ENCODE peak calls at places on chromosomes 3 and 15, in five cellular contexts. One of them, this sample, is unnamed. For H3K9me3 and H3K4me1, the result is how much of the 10 kb centered on the place peaks cover.

GRCh38 chr15:67188551-67189218 is 65.8 kb downstream of the AAGAB start:
- DNase-seq in neural progenitor cell: no peak
- DNase-seq in tibial artery: no peak
- DNase-seq in effector memory CD4-positive, alpha-beta T cell: no peak
- DNase-seq in A549: peak
- DNase-seq in this sample: no peak

GRCh38 chr3:73786346-73786807 is 161.6 kb upstream of the PDZRN3 start:
- DNase-seq in neural progenitor cell: no peak
- DNase-seq in tibial artery: peak
- DNase-seq in effector memory CD4-positive, alpha-beta T cell: no peak
- DNase-seq in A549: no peak
- DNase-seq in this sample: no peak

GRCh38 chr3:126081618-126082333 is 2.1 kb downstream of the SLC41A3 start:
- DNase-seq in neural progenitor cell: no peak
- DNase-seq in tibial artery: no peak
- DNase-seq in effector memory CD4-positive, alpha-beta T cell: no peak
- DNase-seq in A549: peak
- DNase-seq in this sample: no peak

GRCh38 chr15:100733786-100734185 is 131.4 kb downstream of the ASB7 start:
- DNase-seq in neural progenitor cell: no peak
- DNase-seq in tibial artery: no peak
- DNase-seq in effector memory CD4-positive, alpha-beta T cell: no peak
- DNase-seq in A549: no peak
- DNase-seq in this sample: no peak

GRCh38 chr15:59062985-59063384 is 42.0 kb upstream of the CCNB2 start:
- DNase-seq in neural progenitor cell: no peak
- DNase-seq in tibial artery: no peak
- DNase-seq in effector memory CD4-positive, alpha-beta T cell: no peak
- DNase-seq in A549: no peak
- DNase-seq in this sample: peak

GRCh38 chr3:101284757-101285156 is 35.6 kb downstream of the IMPG2 start:
- DNase-seq in neural progenitor cell: no peak
- DNase-seq in tibial artery: no peak
- DNase-seq in effector memory CD4-positive, alpha-beta T cell: no peak
- DNase-seq in A549: no peak
- DNase-seq in this sample: no peak

GRCh38 chr3:112117826-112118571 is 15.0 kb downstream of the GCSAM start:
- DNase-seq in neural progenitor cell: peak
- DNase-seq in tibial artery: peak
- DNase-seq in effector memory CD4-positive, alpha-beta T cell: no peak
- DNase-seq in A549: no peak
- DNase-seq in this sample: no peak

GRCh38 chr3:12399226-12399625 is 85.1 kb upstream of the TSEN2 start:
- DNase-seq in neural progenitor cell: no peak
- DNase-seq in tibial artery: no peak
- DNase-seq in effector memory CD4-positive, alpha-beta T cell: no peak
- DNase-seq in A549: no peak
- DNase-seq in this sample: no peak

GRCh38 chr15:63188247-63188936 is 1.0 kb upstream of the RAB8B start:
- DNase-seq in neural progenitor cell: peak
- DNase-seq in tibial artery: no peak
- DNase-seq in effector memory CD4-positive, alpha-beta T cell: no peak
- DNase-seq in A549: no peak
- DNase-seq in this sample: no peak

GRCh38 chr3:5136619-5137429 is 14.7 kb downstream of the ARL8B start:
- DNase-seq in neural progenitor cell: peak
- DNase-seq in tibial artery: no peak
- DNase-seq in effector memory CD4-positive, alpha-beta T cell: peak
- DNase-seq in A549: peak
- DNase-seq in this sample: peak

GRCh38 chr3:139638518-139638917 is 39.3 kb downstream of the NMNAT3 start:
- DNase-seq in neural progenitor cell: no peak
- DNase-seq in tibial artery: no peak
- DNase-seq in effector memory CD4-positive, alpha-beta T cell: no peak
- DNase-seq in A549: no peak
- DNase-seq in this sample: no peak

GRCh38 chr3:140242818-140243276 is 307.9 kb downstream of the CLSTN2 start:
- DNase-seq in neural progenitor cell: no peak
- DNase-seq in tibial artery: no peak
- DNase-seq in effector memory CD4-positive, alpha-beta T cell: no peak
- DNase-seq in A549: no peak
- DNase-seq in this sample: no peak

GRCh38 chr15:98446093-98446492 is 202.2 kb upstream of the IGF1R start:
- DNase-seq in neural progenitor cell: no peak
- DNase-seq in tibial artery: no peak
- DNase-seq in effector memory CD4-positive, alpha-beta T cell: no peak
- DNase-seq in A549: no peak
- DNase-seq in this sample: no peak

GRCh38 chr3:110758208-110758607 is 313.4 kb upstream of the NECTIN3 start:
- DNase-seq in neural progenitor cell: no peak
- DNase-seq in tibial artery: no peak
- DNase-seq in effector memory CD4-positive, alpha-beta T cell: no peak
- DNase-seq in A549: no peak
- DNase-seq in this sample: no peak

GRCh38 chr15:29815000-29815704 is 7.1 kb downstream of the TJP1 start:
- DNase-seq in neural progenitor cell: no peak
- DNase-seq in tibial artery: no peak
- DNase-seq in effector memory CD4-positive, alpha-beta T cell: no peak
- DNase-seq in A549: peak
- DNase-seq in this sample: no peak

GRCh38 chr3:64684715-64685261 is 3.0 kb downstream of the ADAMTS9 start:
- DNase-seq in neural progenitor cell: peak
- DNase-seq in tibial artery: peak
- DNase-seq in effector memory CD4-positive, alpha-beta T cell: no peak
- DNase-seq in A549: no peak
- DNase-seq in this sample: no peak

GRCh38 chr3:158768881-158769518 is 32.9 kb upstream of the MFSD1 start:
- DNase-seq in neural progenitor cell: peak
- DNase-seq in tibial artery: peak
- DNase-seq in effector memory CD4-positive, alpha-beta T cell: no peak
- DNase-seq in A549: peak
- DNase-seq in this sample: no peak

GRCh38 chr15:71093089-71094024 is 21.9 kb upstream of the THSD4 start:
- DNase-seq in neural progenitor cell: no peak
- DNase-seq in tibial artery: no peak
- DNase-seq in effector memory CD4-positive, alpha-beta T cell: no peak
- DNase-seq in A549: peak
- DNase-seq in this sample: no peak

GRCh38 chr3:149657796-149658443 is at the start of gene WWTR1:
- DNase-seq in neural progenitor cell: peak
- DNase-seq in tibial artery: peak
- DNase-seq in effector memory CD4-positive, alpha-beta T cell: no peak
- DNase-seq in A549: peak
- DNase-seq in this sample: peak

GRCh38 chr3:60636846-60637245 is 614.4 kb downstream of the FHIT start:
- DNase-seq in neural progenitor cell: peak
- DNase-seq in tibial artery: no peak
- DNase-seq in effector memory CD4-positive, alpha-beta T cell: no peak
- DNase-seq in A549: no peak
- DNase-seq in this sample: no peak

GRCh38 chr3:71355862-71356261 is 227.7 kb downstream of the FOXP1 start:
- DNase-seq in neural progenitor cell: no peak
- DNase-seq in tibial artery: no peak
- DNase-seq in effector memory CD4-positive, alpha-beta T cell: no peak
- DNase-seq in A549: no peak
- DNase-seq in this sample: no peak

GRCh38 chr3:46098319-46098761 is 71.1 kb upstream of the XCR1 start:
- DNase-seq in neural progenitor cell: no peak
- DNase-seq in tibial artery: peak
- DNase-seq in effector memory CD4-positive, alpha-beta T cell: no peak
- DNase-seq in A549: no peak
- DNase-seq in this sample: peak

GRCh38 chr3:156795890-156796451 is 30.2 kb upstream of the LEKR1 start:
- DNase-seq in neural progenitor cell: no peak
- DNase-seq in tibial artery: no peak
- DNase-seq in effector memory CD4-positive, alpha-beta T cell: no peak
- DNase-seq in A549: peak
- DNase-seq in this sample: no peak

GRCh38 chr3:14324224-14324944 is 78.0 kb upstream of the SLC6A6 start:
- DNase-seq in neural progenitor cell: peak
- DNase-seq in tibial artery: no peak
- DNase-seq in effector memory CD4-positive, alpha-beta T cell: no peak
- DNase-seq in A549: no peak
- DNase-seq in this sample: no peak

GRCh38 chr15:65083262-65083701 is 6.7 kb downstream of the KBTBD13 start:
- DNase-seq in neural progenitor cell: peak
- DNase-seq in tibial artery: no peak
- DNase-seq in effector memory CD4-positive, alpha-beta T cell: no peak
- DNase-seq in A549: no peak
- DNase-seq in this sample: no peak

GRCh38 chr3:33218446-33219174 is at the start of gene SUSD5:
- DNase-seq in neural progenitor cell: peak
- DNase-seq in tibial artery: no peak
- DNase-seq in effector memory CD4-positive, alpha-beta T cell: no peak
- DNase-seq in A549: peak
- DNase-seq in this sample: no peak

GRCh38 chr3:33218072-33218445 is 551 bp downstream of the SUSD5 start:
- DNase-seq in neural progenitor cell: peak
- DNase-seq in tibial artery: no peak
- DNase-seq in effector memory CD4-positive, alpha-beta T cell: no peak
- DNase-seq in A549: no peak
- DNase-seq in this sample: no peak

GRCh38 chr3:33219175-33219487 is 521 bp upstream of the SUSD5 start:
- DNase-seq in neural progenitor cell: no peak
- DNase-seq in tibial artery: no peak
- DNase-seq in effector memory CD4-positive, alpha-beta T cell: no peak
- DNase-seq in A549: no peak
- DNase-seq in this sample: no peak

GRCh38 chr3:33212406-33212805 is 6.2 kb downstream of the SUSD5 start:
- DNase-seq in neural progenitor cell: no peak
- DNase-seq in tibial artery: no peak
- DNase-seq in effector memory CD4-positive, alpha-beta T cell: no peak
- DNase-seq in A549: no peak
- DNase-seq in this sample: no peak

GRCh38 chr3:33215739-33216138 is 2.9 kb downstream of the SUSD5 start:
- DNase-seq in neural progenitor cell: no peak
- DNase-seq in tibial artery: no peak
- DNase-seq in effector memory CD4-positive, alpha-beta T cell: no peak
- DNase-seq in A549: no peak
- DNase-seq in this sample: no peak
- H3K4me3 ChIP-seq in neural progenitor cell: no peak
- H3K4me3 ChIP-seq in tibial artery: peak
- H3K4me3 ChIP-seq in effector memory CD4-positive, alpha-beta T cell: no peak
- H3K4me3 ChIP-seq in A549: no peak
- H3K4me3 ChIP-seq in this sample: no peak

DNA sequence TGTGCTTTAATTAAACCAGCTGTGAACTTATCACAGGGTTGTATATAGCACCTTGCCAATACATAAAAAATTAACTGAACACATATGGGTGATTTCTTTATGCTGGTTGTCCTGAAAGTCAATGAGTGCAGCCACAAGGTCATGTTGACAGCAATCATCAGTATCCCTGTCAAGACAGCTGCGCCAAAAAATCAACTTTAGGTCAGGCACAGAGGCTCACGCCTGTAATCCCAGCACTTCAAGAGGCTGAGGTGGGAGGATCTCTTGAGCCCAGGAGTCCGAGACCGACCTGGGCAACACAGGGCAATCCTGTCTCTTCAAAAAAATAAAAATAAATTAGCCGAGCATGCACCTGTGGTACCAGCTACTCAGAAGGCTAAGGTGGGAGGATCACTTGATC is 707.3 kb downstream of the SI start:
- DNase-seq in neural progenitor cell: no peak
- DNase-seq in tibial artery: no peak
- DNase-seq in effector memory CD4-positive, alpha-beta T cell: no peak
- DNase-seq in A549: no peak
- DNase-seq in this sample: no peak
- H3K9me3 ChIP-seq in neural progenitor cell: under half
- H3K9me3 ChIP-seq in tibial artery: under half
- H3K9me3 ChIP-seq in effector memory CD4-positive, alpha-beta T cell: under half
- H3K9me3 ChIP-seq in A549: under half
- H3K9me3 ChIP-seq in this sample: under half

DNA sequence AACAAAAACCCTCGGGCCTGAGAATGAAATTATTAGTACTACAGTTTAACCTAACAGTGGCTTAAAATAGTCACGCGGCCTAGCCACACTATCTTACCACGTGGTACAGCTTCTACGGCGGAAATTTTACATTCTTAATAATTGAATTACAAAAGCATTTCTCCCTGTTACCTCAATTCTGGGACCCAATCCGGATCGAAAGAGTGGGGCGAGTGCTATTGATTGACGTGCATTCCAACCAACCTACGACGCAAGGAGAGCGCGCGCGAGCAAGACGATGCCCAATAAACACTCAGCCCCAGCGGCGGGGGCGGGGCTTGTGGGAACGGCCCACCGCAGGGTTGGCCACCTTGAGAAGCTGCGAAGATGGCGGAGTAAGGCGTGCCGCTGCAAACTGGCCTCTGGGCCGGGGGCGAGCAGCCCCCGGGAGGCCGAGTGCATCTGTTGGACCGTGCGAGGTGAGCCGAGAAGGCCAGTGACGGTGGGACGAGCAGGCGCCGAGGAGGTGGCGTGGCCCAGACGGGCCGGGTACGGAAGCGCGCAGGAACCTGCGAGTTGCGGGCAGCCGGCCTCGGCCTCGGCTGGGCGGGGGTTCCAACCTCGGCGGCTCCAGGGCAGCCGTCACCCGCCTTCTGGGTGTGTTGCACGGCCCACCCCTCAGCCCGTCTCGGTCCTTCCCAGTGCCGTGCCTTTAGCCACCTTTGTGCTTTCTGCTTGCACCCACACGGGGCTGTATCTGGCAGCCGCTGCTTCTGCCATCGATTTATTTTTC is 48.6 kb downstream of the OIP5 start:
- DNase-seq in neural progenitor cell: peak
- DNase-seq in tibial artery: peak
- DNase-seq in effector memory CD4-positive, alpha-beta T cell: peak
- DNase-seq in A549: peak
- DNase-seq in this sample: peak
- H3K4me1 ChIP-seq in neural progenitor cell: under half
- H3K4me1 ChIP-seq in tibial artery: under half
- H3K4me1 ChIP-seq in effector memory CD4-positive, alpha-beta T cell: under half
- H3K4me1 ChIP-seq in A549: under half
- H3K4me1 ChIP-seq in this sample: half or more

DNA sequence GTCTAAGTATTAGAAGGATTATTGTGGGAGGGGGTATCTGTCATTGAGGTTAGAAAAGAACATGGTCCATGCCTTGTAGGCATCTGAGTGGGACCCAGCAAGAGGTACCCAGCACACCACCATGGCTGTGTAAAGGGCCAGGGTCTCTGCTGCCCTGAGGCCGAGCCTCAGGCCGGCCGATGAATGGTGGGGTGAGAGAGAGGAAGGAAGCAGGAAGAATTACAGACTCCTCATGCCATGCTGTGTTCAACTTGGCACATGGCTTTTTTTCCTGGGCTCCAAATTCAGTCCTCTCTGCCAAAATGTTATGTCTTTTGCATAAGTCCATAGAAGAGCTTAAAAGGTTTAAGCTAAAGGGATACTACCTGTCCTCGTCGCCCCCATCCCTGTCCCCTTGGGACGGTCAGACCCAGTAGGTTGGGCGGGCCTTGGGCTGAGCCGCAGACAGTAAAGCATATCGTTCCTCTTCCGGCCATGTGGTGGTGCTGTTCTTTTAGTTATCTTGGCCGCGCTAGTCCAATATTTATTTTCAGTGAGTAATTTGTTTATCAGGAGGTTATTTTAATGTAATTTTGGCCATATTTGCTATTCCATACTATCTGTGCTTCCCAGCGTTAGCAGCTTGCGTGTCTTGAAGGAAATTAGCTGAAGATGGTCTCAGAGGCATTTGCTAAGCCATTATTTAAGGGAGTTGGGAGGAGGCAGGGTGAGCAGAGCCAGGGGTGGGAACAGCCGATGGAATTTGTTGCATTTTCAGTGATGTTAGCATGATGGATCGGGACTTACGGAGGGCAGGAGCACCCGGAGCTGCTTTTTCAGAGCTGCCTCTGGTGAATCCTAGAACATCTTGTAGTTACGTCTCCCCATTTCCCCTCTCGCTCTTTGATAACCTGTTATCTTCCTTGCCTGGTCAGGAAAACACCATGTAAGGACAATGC is 152.5 kb downstream of the AGBL1 start:
- DNase-seq in neural progenitor cell: peak
- DNase-seq in tibial artery: no peak
- DNase-seq in effector memory CD4-positive, alpha-beta T cell: no peak
- DNase-seq in A549: peak
- DNase-seq in this sample: peak
- H3K4me3 ChIP-seq in neural progenitor cell: peak
- H3K4me3 ChIP-seq in tibial artery: no peak
- H3K4me3 ChIP-seq in effector memory CD4-positive, alpha-beta T cell: no peak
- H3K4me3 ChIP-seq in A549: no peak
- H3K4me3 ChIP-seq in this sample: no peak

This sample was measured in CD4-positive, CD25-positive, alpha-beta regulatory T cell.